ENCODE peak calls at places on chromosomes 2 and 18, in four cellular contexts. Z, O, R and U are unnamed samples.

GRCh38 chr18:70700496-70700895 is 411.7 kb downstream of the SOCS6 start:
- DNase-seq in O (no peak), Z (no peak), R (no peak), U (no peak)

GRCh38 chr18:32072321-32072720 is 19.4 kb upstream of the RNF138 start:
- DNase-seq in R (no peak), O (peak; percentile 36), Z (no peak), U (peak; percentile 30)

GRCh38 chr18:79309572-79310278 is 86.0 kb upstream of the NFATC1 start:
- DNase-seq in O (peak; percentile 60), R (no peak), Z (no peak), U (no peak)

GRCh38 chr2:27126252-27126710 is 2.7 kb downstream of the ABHD1 start:
- DNase-seq in Z (no peak), O (no peak), R (no peak), U (no peak)

GRCh38 chr2:202529389-202529788 is 105.4 kb upstream of the FAM117B start:
- DNase-seq in O (peak; percentile 67), R (no peak), Z (no peak), U (peak; percentile 11)

GRCh38 chr2:97267411-97268074 is 154.6 kb downstream of the ANKRD36 start:
- DNase-seq in O (no peak), R (peak; percentile 61), Z (peak; percentile 34), U (no peak)

GRCh38 chr2:172734711-172735645 is 667 bp upstream of the RAPGEF4 start:
- DNase-seq in R (no peak), O (no peak), Z (no peak), U (peak; percentile 81)

GRCh38 chr2:12155308-12156061 is 409.1 kb downstream of the LPIN1 start:
- DNase-seq in Z (peak; percentile 86), R (peak; percentile 71), O (peak; percentile 79), U (peak; percentile 73)

GRCh38 chr2:139669675-139670074 is 889.5 kb upstream of the NXPH2 start:
- DNase-seq in R (no peak), Z (no peak), O (no peak), U (no peak)

GRCh38 chr2:222610746-222611145 is 45.1 kb downstream of the FARSB start:
- DNase-seq in Z (no peak), O (peak; percentile 56), R (no peak), U (peak; percentile 6)

GRCh38 chr2:59342166-59342565 is 1101.0 kb upstream of the FANCL start:
- DNase-seq in O (no peak), R (no peak), Z (no peak), U (no peak)

GRCh38 chr2:71466301-71467179 is 13.2 kb downstream of the DYSF start:
- DNase-seq in R (peak; percentile 82), Z (peak; percentile 33), O (no peak), U (peak; percentile 35)

GRCh38 chr18:79508565-79509535 is 113.1 kb downstream of the NFATC1 start:
- DNase-seq in O (no peak), Z (no peak), R (peak; percentile 80), U (no peak)

GRCh38 chr2:150859872-150860271 is 372.4 kb upstream of the RND3 start:
- DNase-seq in O (no peak), Z (no peak), R (no peak), U (no peak)

GRCh38 chr2:1484131-1484884 is 71.0 kb downstream of the TPO start:
- DNase-seq in O (no peak), Z (no peak), R (no peak), U (no peak)

GRCh38 chr2:153311432-153311831 is 167.1 kb downstream of the RPRM start:
- DNase-seq in Z (no peak), R (no peak), O (no peak), U (peak; percentile 3)

GRCh38 chr2:36792947-36793346 is 96.4 kb downstream of the VIT start:
- DNase-seq in R (no peak), O (no peak), Z (no peak), U (no peak)

GRCh38 chr2:125095826-125096225 is 1070.7 kb downstream of the CNTNAP5 start:
- DNase-seq in R (no peak), Z (no peak), O (no peak), U (no peak)

GRCh38 chr18:10927290-10927979 is 221.9 kb downstream of the PIEZO2 start:
- DNase-seq in R (no peak), Z (no peak), O (peak; percentile 86), U (no peak)

GRCh38 chr2:177397501-177398289 is 5.1 kb downstream of the AGPS start:
- DNase-seq in O (peak; percentile 88), R (peak; percentile 72), Z (peak; percentile 80), U (peak; percentile 58)

GRCh38 chr2:73908689-73909652 is 16.2 kb downstream of the ACTG2 start:
- DNase-seq in R (no peak), O (no peak), Z (peak; percentile 62), U (no peak)

GRCh38 chr2:183000846-183001245 is 37.4 kb downstream of the NCKAP1 start:
- DNase-seq in Z (no peak), R (peak; percentile 87), O (no peak), U (no peak)

GRCh38 chr2:45470531-45470930 is 140.5 kb downstream of the SRBD1 start:
- DNase-seq in O (no peak), Z (no peak), R (no peak), U (no peak)

GRCh38 chr2:144770616-144771230 is 250.8 kb upstream of the ZEB2 start:
- DNase-seq in Z (no peak), R (no peak), O (no peak), U (no peak)

DNA sequence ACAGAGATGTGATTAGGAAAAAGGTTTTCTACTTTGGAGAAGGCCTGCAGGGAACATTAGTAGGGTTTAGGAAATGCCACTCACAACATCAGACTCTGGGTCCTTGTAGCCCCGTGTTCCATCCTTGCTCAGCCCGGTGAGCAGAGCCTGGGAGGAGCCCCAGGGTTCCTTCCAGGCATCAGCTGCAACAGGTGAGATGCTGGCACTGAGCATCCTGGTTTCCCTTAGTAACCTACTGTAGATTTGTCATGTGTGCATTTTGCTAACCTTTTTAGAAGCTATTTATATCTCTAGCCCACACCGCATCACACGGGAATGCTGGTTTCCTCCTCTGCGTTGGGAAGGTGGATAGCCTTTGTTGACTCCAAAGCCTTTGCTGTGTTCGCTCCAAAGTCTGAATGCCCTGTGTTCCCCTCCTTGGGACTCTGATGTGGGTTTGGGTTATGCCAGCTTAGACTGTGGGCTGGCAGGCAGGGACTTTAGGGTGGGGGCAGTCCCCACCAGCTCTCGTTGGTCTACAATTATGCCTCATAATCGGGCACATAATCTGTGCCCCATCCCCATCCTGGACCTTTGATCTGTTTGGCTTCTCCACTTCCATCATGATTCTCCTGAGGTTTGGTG is 69.3 kb downstream of the TMEM247 start:
- DNase-seq in O (no peak), R (no peak), Z (no peak), U (no peak)
- H3K4me3 ChIP-seq in O (no peak overlapping the region), R (no peak overlapping the region), Z (no peak overlapping the region), U (no peak overlapping the region)

DNA sequence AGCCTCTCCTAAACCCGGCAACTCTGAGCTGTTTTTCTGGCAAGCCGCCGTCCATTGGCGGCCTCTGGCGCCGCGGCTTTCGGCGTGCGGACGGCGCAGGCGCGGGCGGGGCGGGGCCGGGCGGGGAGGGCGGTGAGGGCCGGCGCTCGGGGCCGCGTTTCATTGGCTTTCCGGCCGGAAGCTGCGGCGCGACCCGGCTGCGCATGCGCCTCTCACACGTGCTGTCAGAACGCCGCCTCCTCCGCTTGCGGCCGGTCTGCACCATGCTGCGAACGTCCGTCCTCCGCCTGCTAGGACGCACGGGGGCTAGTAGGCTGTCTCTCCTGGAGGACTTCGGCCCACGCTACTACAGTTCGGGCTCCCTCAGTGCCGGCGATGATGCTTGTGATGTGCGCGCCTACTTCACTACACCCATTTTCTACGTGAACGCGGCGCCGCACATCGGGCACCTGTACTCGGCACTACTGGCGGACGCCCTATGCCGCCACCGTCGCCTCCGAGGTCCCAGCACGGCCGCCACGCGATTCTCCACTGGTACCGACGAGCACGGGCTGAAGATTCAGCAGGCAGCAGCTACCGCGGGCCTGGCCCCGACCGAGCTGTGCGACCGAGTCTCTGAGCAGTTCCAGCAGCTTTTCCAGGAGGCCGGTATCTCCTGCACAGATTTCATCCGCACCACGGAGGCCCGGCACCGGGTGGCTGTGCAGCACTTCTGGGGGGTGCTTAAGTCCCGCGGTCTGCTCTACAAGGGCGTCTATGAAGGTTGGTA is at the start of gene MARS2:
- DNase-seq in R (peak; percentile 97), O (peak; percentile 95), Z (peak; percentile 70), U (peak; percentile 93)
- TF ChIP-seq CTCF in R (no peak), O (no peak), Z (no peak), U (no peak)

DNA sequence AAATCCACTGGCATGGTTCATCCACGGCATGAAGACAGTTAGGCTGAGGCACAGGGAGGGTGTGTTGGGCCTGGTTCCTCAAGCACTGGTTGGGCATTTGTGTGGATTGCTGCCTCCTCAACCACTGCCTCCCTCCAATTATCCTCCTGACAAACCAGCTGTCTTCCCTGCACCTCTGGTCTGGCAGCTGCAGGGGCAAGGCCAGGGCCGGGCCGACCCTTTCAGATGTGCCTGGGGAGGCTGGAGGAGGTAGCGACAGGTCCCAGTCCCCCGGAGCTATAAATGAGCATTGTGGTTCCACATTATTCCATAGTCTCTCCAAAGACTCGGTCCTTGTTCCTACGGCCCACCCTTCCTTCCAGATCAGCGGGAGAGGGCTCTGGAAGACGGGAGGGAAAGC is 86.2 kb downstream of the MBP start:
- DNase-seq in Z (no peak), R (no peak), O (no peak), U (no peak)
- H3K4me3 ChIP-seq in Z (no peak overlapping the region), R (no peak overlapping the region), O (no peak overlapping the region), U (no peak overlapping the region)

GRCh38 chr2:62197017-62197586 is 1.2 kb downstream of the B3GNT2 start:
- DNase-seq in O (no peak), R (no peak), Z (no peak), U (peak; percentile 20)

GRCh38 chr2:62196278-62196901 is 475 bp downstream of the B3GNT2 start:
- DNase-seq in O (no peak), R (peak; percentile 89), Z (peak; percentile 39), U (no peak)

GRCh38 chr2:62198237-62198633 is 2.3 kb downstream of the B3GNT2 start:
- DNase-seq in R (no peak), O (no peak), Z (no peak), U (no peak)

GRCh38 chr2:62199392-62200125 is 3.6 kb downstream of the B3GNT2 start:
- DNase-seq in R (no peak), O (peak; percentile 67), Z (peak; percentile 45), U (peak; percentile 55)

DNA sequence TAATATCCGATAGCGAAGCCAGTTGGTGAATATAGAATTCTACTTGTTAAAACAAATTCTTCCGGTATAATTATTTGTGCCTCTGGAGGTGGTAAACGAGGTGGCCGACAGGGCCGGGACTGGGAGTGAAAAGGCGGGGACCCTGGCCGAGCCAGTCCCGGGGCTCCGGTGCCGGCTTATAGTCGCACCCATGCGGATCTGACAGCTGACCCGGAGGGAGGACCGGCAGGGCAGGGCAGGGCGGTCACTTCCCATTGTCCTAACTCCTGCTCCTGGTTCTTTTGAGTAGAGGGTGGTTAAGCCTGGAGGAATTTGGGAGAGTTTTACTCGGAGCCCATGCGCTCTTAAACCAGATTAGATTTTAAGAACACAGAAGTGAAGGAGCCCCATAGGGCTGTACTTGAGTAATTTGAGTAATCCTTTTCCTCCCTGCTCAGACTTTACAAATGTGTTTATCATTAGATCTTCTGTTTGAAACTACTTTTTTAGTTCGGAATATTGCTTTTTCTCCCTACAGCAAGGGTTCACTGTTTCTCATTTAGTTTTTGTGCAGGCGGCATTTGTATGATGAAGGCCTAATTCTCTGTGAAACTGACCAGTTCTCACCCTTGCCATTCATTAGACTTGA is 1.8 kb downstream of the B3GNT2 start:
- DNase-seq in Z (peak; percentile 48), O (no peak), R (peak; percentile 88), U (peak; percentile 26)
- TF ChIP-seq CTCF in Z (no peak), O (no peak), R (no peak), U (no peak)